ENCODE peak calls at places on chromosomes 5 and 9, in seven cellular contexts. R is LoVo; X is A549; C is activated CD4-positive, alpha-beta T cell treated with anti-CD3 and anti-CD28 coated beads for 36 hours; G is memory B cell; Z is Caki2; V is activated CD8-positive, alpha-beta memory T cell treated with anti-CD3 and anti-CD28 coated beads, Interleukin-2, amount 50 U/mL, for 4 hours. E is an unnamed sample.

GRCh38 chr5:153755913-153756500 is 265.5 kb downstream of the GRIA1 start:
- DNase-seq in C (no peak), Z (no peak), V (no peak), G (no peak), X (no peak), R (no peak), E (no peak)

GRCh38 chr9:121463026-121463827 is 36.4 kb downstream of the GGTA1 start:
- DNase-seq in Z (no peak), X (peak), C (peak), V (peak), R (no peak), G (peak), E (no peak)

GRCh38 chr9:109098221-109098959 is 21.4 kb downstream of the TMEM245 start:
- DNase-seq in Z (peak), R (peak), G (no peak), C (no peak), X (peak), V (no peak), E (no peak)

GRCh38 chr9:19208653-19209052 is 21.8 kb upstream of the DENND4C start:
- DNase-seq in X (no peak), V (no peak), R (no peak), G (no peak), Z (no peak), C (no peak), E (no peak)

GRCh38 chr5:177095088-177095669 is 8.5 kb downstream of the FGFR4 start:
- DNase-seq in V (no peak), Z (no peak), X (no peak), G (no peak), C (no peak), R (no peak), E (no peak)

GRCh38 chr5:16666861-16667481 is 50.2 kb upstream of the RETREG1 start:
- DNase-seq in V (peak), G (no peak), X (no peak), R (no peak), C (peak), Z (no peak), E (no peak)

GRCh38 chr9:92669527-92669889 is 423 bp downstream of the IPPK start:
- DNase-seq in Z (no peak), G (peak), V (peak), R (no peak), C (peak), X (no peak), E (no peak)

GRCh38 chr5:141664733-141665461 is 13.7 kb upstream of the FCHSD1 start:
- DNase-seq in C (peak), V (peak), Z (peak), X (peak), G (peak), R (peak), E (no peak)

GRCh38 chr5:39387293-39387692 is 23.0 kb upstream of the C9 start:
- DNase-seq in C (no peak), R (no peak), G (no peak), X (no peak), Z (no peak), V (no peak), E (no peak)

GRCh38 chr9:89138463-89139390 is 39.9 kb downstream of the SHC3 start:
- DNase-seq in G (no peak), R (no peak), X (no peak), V (no peak), C (no peak), Z (peak), E (no peak)

GRCh38 chr9:125906144-125906543 is 159.0 kb downstream of the PBX3 start:
- DNase-seq in Z (no peak), C (no peak), R (no peak), V (no peak), G (no peak), X (no peak), E (no peak)

GRCh38 chr5:178323961-178324360 is 91.4 kb upstream of the PHYKPL start:
- DNase-seq in C (no peak), X (no peak), G (no peak), R (no peak), Z (no peak), V (no peak), E (no peak)

GRCh38 chr5:180668835-180669596 is 19.6 kb upstream of the FLT4 start:
- DNase-seq in V (no peak), R (no peak), C (no peak), G (no peak), Z (no peak), X (no peak), E (no peak)

GRCh38 chr9:138117101-138117750 is 239.6 kb downstream of the CACNA1B start:
- DNase-seq in R (no peak), G (no peak), Z (no peak), X (no peak), V (no peak), C (no peak), E (no peak)

GRCh38 chr9:19946446-19947109 is 157.7 kb upstream of the SLC24A2 start:
- DNase-seq in V (no peak), C (peak), Z (no peak), R (no peak), X (peak), G (no peak), E (no peak)

GRCh38 chr5:179452356-179453230 is 97.8 kb upstream of the RUFY1 start:
- DNase-seq in Z (no peak), R (no peak), X (no peak), C (no peak), G (no peak), V (no peak), E (no peak)

GRCh38 chr5:138149530-138149929 is 10.3 kb upstream of the NME5 start:
- DNase-seq in Z (no peak), C (no peak), G (no peak), V (no peak), R (no peak), X (peak), E (no peak)

GRCh38 chr5:151483176-151483575 is 35.8 kb downstream of the SLC36A1 start:
- DNase-seq in X (no peak), V (no peak), Z (no peak), R (no peak), C (no peak), G (no peak), E (no peak)

GRCh38 chr5:75049581-75050274 is 2.6 kb downstream of the GCNT4 start:
- DNase-seq in V (peak), X (peak), C (peak), R (peak), G (peak), Z (peak), E (no peak)

GRCh38 chr9:110252509-110253139 is 3.7 kb downstream of the TXN start:
- DNase-seq in G (no peak), C (no peak), R (no peak), V (no peak), X (peak), Z (peak), E (no peak)

GRCh38 chr9:129038109-129038852 is 1.9 kb downstream of the MIGA2 start:
- DNase-seq in V (no peak), G (no peak), C (no peak), R (no peak), Z (no peak), X (no peak), E (no peak)

GRCh38 chr5:39501403-39501802 is 76.6 kb upstream of the DAB2 start:
- DNase-seq in R (no peak), G (no peak), Z (no peak), X (peak), V (no peak), C (no peak), E (no peak)

GRCh38 chr9:113368348-113368747 is 8.4 kb downstream of the HDHD3 start:
- DNase-seq in X (no peak), R (no peak), Z (no peak), V (no peak), G (no peak), C (no peak), E (no peak)

GRCh38 chr9:93320591-93321219 is 130.8 kb upstream of the FAM120A start:
- DNase-seq in V (no peak), C (no peak), Z (no peak), G (no peak), R (no peak), X (no peak), E (no peak)

GRCh38 chr5:120419110-120419509 is 45.0 kb upstream of the PRR16 start:
- DNase-seq in R (no peak), G (no peak), V (no peak), X (no peak), C (no peak), Z (no peak), E (no peak)

GRCh38 chr5:17123010-17123409 is 94.4 kb upstream of the BASP1 start:
- DNase-seq in R (no peak), Z (no peak), C (no peak), G (no peak), V (no peak), X (no peak), E (no peak)

GRCh38 chr5:176534640-176535039 is 2.6 kb downstream of the RNF44 start:
- DNase-seq in V (no peak), G (no peak), Z (peak), X (peak), R (no peak), C (peak), E (no peak)

GRCh38 chr5:502325-503079 is 21.7 kb downstream of the SLC9A3 start:
- DNase-seq in R (no peak), G (no peak), C (no peak), V (no peak), X (no peak), Z (no peak), E (no peak)

GRCh38 chr5:39025456-39025855 is 48.7 kb downstream of the RICTOR start:
- DNase-seq in R (no peak), X (no peak), C (no peak), Z (no peak), G (no peak), V (no peak), E (no peak)

GRCh38 chr9:126650830-126651341 is 37.2 kb downstream of the LMX1B start:
- DNase-seq in C (no peak), V (no peak), Z (no peak), X (no peak), G (no peak), R (no peak), E (no peak)

GRCh38 chr9:11199335-11199734 is 586.5 kb upstream of the PTPRD start:
- DNase-seq in Z (no peak), G (no peak), C (no peak), V (no peak), R (no peak), X (no peak), E (no peak)

E was measured in kidney epithelial cell.